ENCODE peak calls at places on chromosome 17, in four cellular contexts. G, L, E and K are unnamed samples.

GRCh38 chr17:33052856-33053255 is 61.2 kb downstream of the SPACA3 start:
- DNase-seq in G (no peak), L (no peak), E (no peak), K (no peak)

GRCh38 chr17:16583781-16584180 is 14.8 kb upstream of the ZNF287 start:
- DNase-seq in G (no peak), L (no peak), E (no peak), K (no peak)

GRCh38 chr17:32487460-32488176 is 825 bp downstream of the CDK5R1 start:
- DNase-seq in G (no peak), L (no peak), E (no peak), K (peak)

GRCh38 chr17:78507526-78507925 is 69.7 kb downstream of the DNAH17 start:
- DNase-seq in G (no peak), L (no peak), E (no peak), K (no peak)

GRCh38 chr17:17779015-17779611 is 57.7 kb downstream of the SREBF1 start:
- DNase-seq in G (no peak), L (no peak), E (peak), K (no peak)

GRCh38 chr17:76382803-76383644 is 1.4 kb upstream of the SPHK1 start:
- DNase-seq in G (peak), L (peak), E (no peak), K (peak)

GRCh38 chr17:78523939-78524655 is 53.1 kb downstream of the DNAH17 start:
- DNase-seq in G (no peak), L (no peak), E (no peak), K (no peak)

GRCh38 chr17:50181155-50181554 is 15.3 kb downstream of the SGCA start:
- DNase-seq in G (no peak), L (no peak), E (no peak), K (no peak)

GRCh38 chr17:66717680-66718079 is 117.2 kb upstream of the CACNG5 start:
- DNase-seq in G (no peak), L (no peak), E (no peak), K (peak)

GRCh38 chr17:32111141-32111771 is 31.0 kb upstream of the RHOT1 start:
- DNase-seq in G (peak), L (peak), E (peak), K (peak)

GRCh38 chr17:63040816-63041215 is 74.8 kb downstream of the TANC2 start:
- DNase-seq in G (no peak), L (no peak), E (no peak), K (no peak)

GRCh38 chr17:71085238-71086033 is 916.1 kb downstream of the KCNJ2 start:
- DNase-seq in G (no peak), L (no peak), E (no peak), K (peak)

GRCh38 chr17:31789707-31790505 is 69.1 kb downstream of the COPRS start:
- DNase-seq in G (no peak), L (no peak), E (no peak), K (peak)

GRCh38 chr17:6506679-6507231 is 49.6 kb downstream of the PITPNM3 start:
- DNase-seq in G (no peak), L (peak), E (no peak), K (no peak)

GRCh38 chr17:71188811-71189492 is 931.9 kb upstream of the SOX9 start:
- DNase-seq in G (no peak), L (peak), E (no peak), K (peak)

GRCh38 chr17:57211010-57211411 is 45.3 kb upstream of the MSI2 start:
- DNase-seq in G (no peak), L (no peak), E (no peak), K (no peak)

GRCh38 chr17:6608321-6608720 is 32.2 kb downstream of the KIAA0753 start:
- DNase-seq in G (no peak), L (peak), E (no peak), K (no peak)

GRCh38 chr17:41404024-41404651 is 6.7 kb upstream of the KRT31 start:
- DNase-seq in G (no peak), L (peak), E (no peak), K (peak)

GRCh38 chr17:19260958-19261357 is 23.8 kb downstream of the EPN2 start:
- DNase-seq in G (no peak), L (no peak), E (no peak), K (no peak)

GRCh38 chr17:66348605-66349165 is 46.3 kb downstream of the PRKCA start:
- DNase-seq in G (no peak), L (peak), E (peak), K (no peak)

GRCh38 chr17:55294042-55294751 is 29.4 kb downstream of the HLF start:
- DNase-seq in G (no peak), L (no peak), E (no peak), K (no peak)

GRCh38 chr17:58111676-58112075 is 28.5 kb downstream of the DYNLL2 start:
- DNase-seq in G (no peak), L (no peak), E (no peak), K (no peak)

GRCh38 chr17:14201595-14201994 is 35.1 kb downstream of the CDRT15 start:
- DNase-seq in G (no peak), L (no peak), E (no peak), K (no peak)

GRCh38 chr17:12867726-12868125 is 78.4 kb downstream of the ARHGAP44 start:
- DNase-seq in G (no peak), L (no peak), E (no peak), K (peak)

GRCh38 chr17:12865769-12866168 is 76.5 kb downstream of the ARHGAP44 start:
- DNase-seq in G (no peak), L (no peak), E (no peak), K (no peak)

DNA sequence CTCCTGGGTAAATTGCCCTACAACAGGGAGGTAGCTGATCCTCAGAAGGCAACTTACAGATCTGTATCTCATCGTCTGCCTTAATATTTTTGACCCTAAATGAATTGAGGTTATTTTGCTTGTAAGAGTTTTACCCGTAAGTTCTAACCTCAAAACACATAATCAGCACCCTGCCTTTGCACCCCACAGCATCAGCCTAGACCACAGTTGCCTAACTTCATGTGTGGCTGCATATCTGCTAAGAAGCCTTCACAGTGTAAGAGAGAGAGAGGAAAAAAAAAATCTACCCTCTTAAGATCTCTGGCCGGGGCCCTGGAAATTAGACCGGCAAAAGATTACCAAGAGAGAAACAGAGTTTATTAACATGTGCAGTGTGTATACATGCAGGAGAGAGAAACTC is 76.9 kb downstream of the ARHGAP44 start:
- DNase-seq in G (no peak), L (no peak), E (no peak), K (peak)
- TF ChIP-seq CTCF in G (no peak), L (no peak), E (no peak), K (no peak)

DNA sequence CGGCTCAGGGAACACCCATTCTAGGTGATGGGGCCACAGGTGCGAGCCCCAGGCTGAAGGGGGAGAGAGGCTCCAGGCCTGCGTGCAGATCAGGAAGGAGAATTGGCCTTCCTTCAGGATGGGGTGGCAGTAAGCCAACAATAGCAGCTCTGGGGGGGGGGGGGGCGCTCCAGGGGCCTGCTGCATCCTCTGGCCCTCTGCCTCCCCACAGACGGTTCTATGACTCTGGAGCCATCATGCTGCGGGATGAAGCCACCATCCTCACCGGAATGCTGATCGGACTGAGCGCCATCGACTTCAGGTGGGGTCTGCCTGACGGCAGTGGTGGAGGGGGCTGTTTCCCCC is 6.1 kb downstream of the RUNDC3A start:
- DNase-seq in G (no peak), L (no peak), E (no peak), K (no peak)
- H3K4me3 ChIP-seq in G (no peak), L (no peak), E (no peak), K (no peak)

DNA sequence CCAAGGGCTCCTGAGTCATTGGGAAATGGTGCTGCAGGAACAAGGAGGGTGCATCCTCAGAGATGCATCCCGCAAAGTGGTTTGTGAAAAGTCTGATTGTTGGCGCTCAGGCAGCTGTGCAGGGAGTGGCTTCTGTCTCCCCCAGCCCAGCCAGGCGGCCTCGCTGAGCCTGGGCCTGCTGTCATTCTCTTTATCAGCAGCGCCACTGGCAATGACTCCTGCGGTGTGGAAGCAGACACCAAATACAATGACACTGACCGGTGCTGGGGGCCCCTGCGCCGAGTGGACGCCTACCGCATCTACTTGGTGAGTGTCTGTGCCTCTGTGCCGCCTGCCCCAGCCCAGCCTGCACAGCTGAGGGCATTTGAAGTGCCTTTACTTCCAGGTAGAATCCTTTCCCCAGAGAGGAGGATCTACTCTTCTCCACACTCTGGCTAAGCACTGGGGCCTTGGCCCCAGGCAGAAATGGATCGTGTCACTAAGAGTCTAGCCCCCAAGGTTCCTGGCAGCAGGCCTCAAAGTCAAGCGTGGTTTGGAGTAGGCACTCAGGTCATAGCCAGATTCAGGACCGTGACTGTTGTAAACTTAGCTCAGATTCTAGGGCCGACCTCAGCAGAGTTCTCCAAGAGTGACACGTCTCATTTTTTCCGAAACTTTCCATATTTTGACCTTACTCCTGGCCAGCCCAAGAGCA is 19.3 kb upstream of the NAT9 start:
- DNase-seq in G (no peak), L (no peak), E (no peak), K (no peak)
- TF ChIP-seq CTCF in G (no peak), L (no peak), E (no peak), K (no peak)

GRCh38 chr17:48995871-48996695 is 1.1 kb upstream of the IGF2BP1 start:
- DNase-seq in G (no peak), L (no peak), E (no peak), K (no peak)
- H3K4me3 ChIP-seq in G (no peak), L (peak), E (no peak), K (peak)

GRCh38 chr17:82691714-82692113 is 6.8 kb downstream of the RAB40B start:
- DNase-seq in G (no peak), L (no peak), E (no peak), K (no peak)
- TF ChIP-seq CTCF in G (no peak), L (no peak), E (no peak), K (no peak)

DNA sequence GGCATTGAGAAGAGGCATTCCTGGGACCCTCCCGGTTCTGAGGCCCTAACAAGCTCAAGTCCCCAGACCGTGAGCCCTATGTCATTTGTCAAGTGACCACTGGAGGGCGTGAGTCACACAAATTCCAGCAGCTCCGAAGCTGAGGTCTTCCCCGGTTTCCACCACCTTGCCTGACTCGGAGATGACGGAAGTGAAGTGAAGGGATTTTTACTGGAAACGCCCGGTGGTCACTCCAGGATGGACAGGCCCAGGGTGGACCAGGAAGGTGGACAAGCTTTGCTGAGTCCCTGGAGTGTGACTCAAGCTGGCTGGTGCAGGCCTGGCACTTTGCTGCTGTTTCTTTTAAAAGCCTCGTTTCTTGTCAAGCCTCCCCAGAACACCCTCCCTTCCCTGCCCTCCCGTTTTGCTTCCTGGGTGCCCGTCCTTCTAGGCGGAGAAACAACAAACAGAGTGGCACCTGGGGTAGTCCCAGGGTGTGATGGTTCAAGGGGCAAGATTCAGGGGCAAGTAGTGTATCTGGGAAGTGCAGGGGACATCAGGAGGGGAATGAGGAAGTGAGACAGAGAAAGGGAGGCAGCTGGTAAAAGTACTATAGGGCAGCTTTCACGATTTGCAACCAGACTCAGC is 5.3 kb upstream of the NOS2 start:
- DNase-seq in G (peak), L (peak), E (peak), K (peak)
- H3K4me3 ChIP-seq in G (peak), L (peak), E (peak), K (peak)

GRCh38 chr17:15436399-15437369 is 30.7 kb downstream of the CDRT4 start:
- DNase-seq in G (peak), L (peak), E (peak), K (peak)
- TF ChIP-seq CTCF in G (peak), L (peak), E (no peak), K (no peak)

GRCh38 chr17:79583475-79583874 is 27.4 kb downstream of the RBFOX3 start:
- DNase-seq in G (no peak), L (no peak), E (no peak), K (no peak)
- H3K4me3 ChIP-seq in G (no peak), L (no peak), E (no peak), K (no peak)

DNA sequence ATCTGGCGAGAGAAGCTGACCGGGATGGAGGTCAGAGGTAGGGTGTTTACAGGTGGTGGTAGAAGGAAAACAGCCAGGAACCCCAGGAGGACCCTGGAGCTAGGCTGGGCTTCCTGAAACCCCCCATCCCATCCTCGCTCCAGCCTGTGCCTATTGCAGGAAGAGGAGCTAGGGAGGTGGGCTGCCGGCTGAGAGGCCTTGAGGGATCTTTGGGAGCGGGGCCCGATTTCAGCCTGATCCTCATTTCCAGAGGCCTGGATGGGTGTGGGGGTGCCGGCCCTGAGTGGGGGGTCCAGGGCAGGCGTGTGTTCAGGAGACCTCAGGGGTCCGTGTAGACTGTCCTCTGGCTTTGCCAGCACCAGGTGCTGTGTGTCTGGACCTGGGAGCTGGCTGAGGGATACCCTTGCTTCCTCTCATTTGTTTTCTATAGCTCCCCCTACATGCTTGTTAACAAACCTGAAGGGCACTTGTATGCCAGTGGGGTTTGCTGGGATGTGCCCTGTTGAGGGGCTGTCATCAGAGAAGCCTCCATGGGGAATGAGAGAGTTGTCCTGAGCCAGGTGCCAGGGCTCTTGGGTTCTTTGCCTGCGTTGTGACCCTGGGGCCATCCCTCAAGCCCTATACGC is 18.9 kb upstream of the RAP1GAP2 start:
- DNase-seq in G (no peak), L (no peak), E (no peak), K (no peak)
- TF ChIP-seq CTCF in G (no peak), L (no peak), E (no peak), K (no peak)

DNA sequence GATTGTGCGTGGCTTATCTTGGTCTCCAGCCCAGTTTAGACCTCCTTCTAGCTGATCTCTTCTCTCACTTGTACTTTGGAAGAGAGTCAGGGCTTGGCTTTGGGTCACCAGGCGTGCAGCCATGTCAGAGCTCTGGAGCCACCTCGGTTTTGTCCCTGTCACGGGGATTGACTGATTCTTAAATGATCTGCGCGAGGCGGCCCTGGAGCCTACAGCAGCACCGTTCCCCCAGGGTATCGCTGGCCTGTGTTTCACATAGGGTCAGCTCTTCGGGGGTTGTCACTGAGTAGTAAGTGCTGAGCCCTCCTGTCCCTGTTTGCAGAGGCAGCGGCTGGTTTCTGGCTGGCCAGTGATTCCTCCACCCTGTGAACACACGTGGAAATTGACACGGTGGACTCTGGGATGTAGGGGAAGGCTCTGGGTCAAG is 209.8 kb upstream of the CHMP6 start:
- DNase-seq in G (no peak), L (no peak), E (no peak), K (no peak)
- H3K4me3 ChIP-seq in G (no peak), L (no peak), E (no peak), K (no peak)